ENCODE peak calls at places on chromosome 13, in seven cellular contexts. E is HCT116, T is esophagus squamous epithelium, O is body of pancreas, X is HepG2, I is A549, C is IMR-90. Z is an unnamed sample.

GRCh38 chr13:33509642-33510229 is 224.2 kb upstream of the STARD13 start:
- DNase-seq in E (no peak), T (no peak), O (peak), X (no peak), I (no peak), C (no peak), Z (no peak)

GRCh38 chr13:89750371-89750770 is 1597.1 kb upstream of the MIR17HG start:
- DNase-seq in E (no peak), T (no peak), O (no peak), X (no peak), I (no peak), C (no peak), Z (no peak)

GRCh38 chr13:44516771-44517170 is 59.4 kb downstream of the TSC22D1 start:
- DNase-seq in E (peak), T (no peak), O (no peak), X (no peak), I (no peak), C (no peak), Z (no peak)

GRCh38 chr13:45374917-45375316 is 33.9 kb upstream of the TPT1 start:
- DNase-seq in E (no peak), T (no peak), O (no peak), X (no peak), I (no peak), C (peak), Z (no peak)

GRCh38 chr13:97600438-97601080 is 166.6 kb downstream of the RAP2A start:
- DNase-seq in E (no peak), T (no peak), O (no peak), X (peak), I (no peak), C (peak), Z (peak)

GRCh38 chr13:98722958-98723357 is 29.5 kb downstream of the SLC15A1 start:
- DNase-seq in E (no peak), T (no peak), O (no peak), X (no peak), I (no peak), C (no peak), Z (no peak)

GRCh38 chr13:101811440-101811839 is 359.0 kb downstream of the ITGBL1 start:
- DNase-seq in E (no peak), T (no peak), O (no peak), X (no peak), I (no peak), C (no peak), Z (no peak)

GRCh38 chr13:63163903-63164302 is 1748.3 kb upstream of the PCDH20 start:
- DNase-seq in E (no peak), T (no peak), O (no peak), X (no peak), I (no peak), C (no peak), Z (no peak)

GRCh38 chr13:68027311-68027710 is 797.2 kb upstream of the PCDH9 start:
- DNase-seq in E (no peak), T (no peak), O (no peak), X (no peak), I (no peak), C (no peak), Z (no peak)

GRCh38 chr13:28355046-28355821 is 139.7 kb downstream of the FLT1 start:
- DNase-seq in E (no peak), T (no peak), O (no peak), X (no peak), I (no peak), C (no peak), Z (no peak)

GRCh38 chr13:30679483-30680330 is 55.6 kb upstream of the ALOX5AP start:
- DNase-seq in E (no peak), T (no peak), O (no peak), X (peak), I (peak), C (peak), Z (peak)

GRCh38 chr13:24215732-24216131 is 55.2 kb downstream of the SPATA13 start:
- DNase-seq in E (no peak), T (no peak), O (peak), X (no peak), I (no peak), C (peak), Z (no peak)

GRCh38 chr13:77919351-77920294 is 992 bp upstream of the EDNRB start:
- DNase-seq in E (no peak), T (no peak), O (peak), X (no peak), I (peak), C (peak), Z (peak)

GRCh38 chr13:43127103-43127817 is 103.9 kb downstream of the DNAJC15 start:
- DNase-seq in E (no peak), T (no peak), O (no peak), X (no peak), I (no peak), C (no peak), Z (no peak)

GRCh38 chr13:105395041-105395440 is 1140.4 kb downstream of the EFNB2 start:
- DNase-seq in E (no peak), T (no peak), O (no peak), X (no peak), I (no peak), C (peak), Z (no peak)

GRCh38 chr13:50999641-51000040 is 90.0 kb downstream of the RNASEH2B start:
- DNase-seq in E (no peak), T (no peak), O (no peak), X (no peak), I (no peak), C (no peak), Z (no peak)

GRCh38 chr13:31115616-31116015 is 46.1 kb downstream of the HSPH1 start:
- DNase-seq in E (no peak), T (no peak), O (no peak), X (no peak), I (no peak), C (no peak), Z (no peak)

GRCh38 chr13:96834626-96835025 is 159.7 kb downstream of the OXGR1 start:
- DNase-seq in E (no peak), T (no peak), O (no peak), X (no peak), I (no peak), C (no peak), Z (no peak)

GRCh38 chr13:44819245-44819644 is 170.0 kb downstream of the NUFIP1 start:
- DNase-seq in E (peak), T (no peak), O (peak), X (peak), I (peak), C (peak), Z (peak)

GRCh38 chr13:33125821-33126570 is 109.8 kb downstream of the KL start:
- DNase-seq in E (peak), T (no peak), O (peak), X (peak), I (peak), C (peak), Z (no peak)

GRCh38 chr13:104737713-104738112 is 1671.5 kb upstream of the SLC10A2 start:
- DNase-seq in E (no peak), T (no peak), O (no peak), X (no peak), I (no peak), C (no peak), Z (no peak)

GRCh38 chr13:102100234-102100633 is 301.6 kb downstream of the FGF14 start:
- DNase-seq in E (no peak), T (no peak), O (no peak), X (no peak), I (no peak), C (no peak), Z (no peak)

GRCh38 chr13:26872444-26873173 is 112.0 kb upstream of the GPR12 start:
- DNase-seq in E (peak), T (no peak), O (peak), X (peak), I (peak), C (peak), Z (peak)

GRCh38 chr13:76894401-76895110 is 8.4 kb upstream of the KCTD12 start:
- DNase-seq in E (no peak), T (no peak), O (no peak), X (no peak), I (no peak), C (no peak), Z (no peak)

GRCh38 chr13:50080856-50081105 is 65.5 kb downstream of the KCNRG start:
- DNase-seq in E (no peak), T (no peak), O (no peak), X (no peak), I (no peak), C (peak), Z (no peak)

GRCh38 chr13:111049791-111050538 is 65.1 kb upstream of the ARHGEF7 start:
- DNase-seq in E (no peak), T (no peak), O (peak), X (no peak), I (no peak), C (no peak), Z (peak)

GRCh38 chr13:80337011-80337688 is 3.8 kb downstream of the SPRY2 start:
- DNase-seq in E (no peak), T (no peak), O (no peak), X (no peak), I (no peak), C (no peak), Z (no peak)

GRCh38 chr13:27020415-27020814 is 151.2 kb downstream of the USP12 start:
- DNase-seq in E (no peak), T (no peak), O (no peak), X (no peak), I (no peak), C (no peak), Z (no peak)

GRCh38 chr13:99071666-99072065 is 93.8 kb upstream of the DOCK9 start:
- DNase-seq in E (no peak), T (no peak), O (no peak), X (no peak), I (no peak), C (no peak), Z (no peak)

GRCh38 chr13:45941261-45941660 is 89.7 kb upstream of the SIAH3 start:
- DNase-seq in E (no peak), T (no peak), O (no peak), X (no peak), I (no peak), C (no peak), Z (no peak)

GRCh38 chr13:46492946-46493345 is 60.0 kb upstream of the LRCH1 start:
- DNase-seq in E (peak), T (no peak), O (peak), X (peak), I (peak), C (peak), Z (peak)

GRCh38 chr13:35479223-35479536 is 2.7 kb upstream of the MAB21L1 start:
- DNase-seq in E (no peak), T (no peak), O (no peak), X (no peak), I (no peak), C (no peak), Z (no peak)

GRCh38 chr13:38687246-38688229 is 661 bp downstream of the FREM2 start:
- DNase-seq in E (no peak), T (no peak), O (peak), X (no peak), I (no peak), C (no peak), Z (no peak)

GRCh38 chr13:25292301-25292700 is 5.0 kb upstream of the MTMR6 start:
- DNase-seq in E (no peak), T (no peak), O (no peak), X (no peak), I (no peak), C (peak), Z (peak)

GRCh38 chr13:59261928-59262488 is 901.7 kb downstream of the DIAPH3 start:
- DNase-seq in E (no peak), T (no peak), O (no peak), X (peak), I (no peak), C (peak), Z (peak)

GRCh38 chr13:35984776-35985453 is 146.3 kb downstream of the DCLK1 start:
- DNase-seq in E (no peak), T (no peak), O (no peak), X (no peak), I (no peak), C (no peak), Z (no peak)

GRCh38 chr13:33278923-33279322 is 6.6 kb downstream of the STARD13 start:
- DNase-seq in E (no peak), T (no peak), O (no peak), X (no peak), I (no peak), C (no peak), Z (no peak)

GRCh38 chr13:47816835-47817234 is 184.2 kb downstream of the SUCLA2 start:
- DNase-seq in E (no peak), T (no peak), O (no peak), X (no peak), I (no peak), C (no peak), Z (no peak)

GRCh38 chr13:24683833-24684599 is 3.8 kb downstream of the ATP12A start:
- DNase-seq in E (peak), T (no peak), O (peak), X (peak), I (peak), C (peak), Z (peak)

DNA sequence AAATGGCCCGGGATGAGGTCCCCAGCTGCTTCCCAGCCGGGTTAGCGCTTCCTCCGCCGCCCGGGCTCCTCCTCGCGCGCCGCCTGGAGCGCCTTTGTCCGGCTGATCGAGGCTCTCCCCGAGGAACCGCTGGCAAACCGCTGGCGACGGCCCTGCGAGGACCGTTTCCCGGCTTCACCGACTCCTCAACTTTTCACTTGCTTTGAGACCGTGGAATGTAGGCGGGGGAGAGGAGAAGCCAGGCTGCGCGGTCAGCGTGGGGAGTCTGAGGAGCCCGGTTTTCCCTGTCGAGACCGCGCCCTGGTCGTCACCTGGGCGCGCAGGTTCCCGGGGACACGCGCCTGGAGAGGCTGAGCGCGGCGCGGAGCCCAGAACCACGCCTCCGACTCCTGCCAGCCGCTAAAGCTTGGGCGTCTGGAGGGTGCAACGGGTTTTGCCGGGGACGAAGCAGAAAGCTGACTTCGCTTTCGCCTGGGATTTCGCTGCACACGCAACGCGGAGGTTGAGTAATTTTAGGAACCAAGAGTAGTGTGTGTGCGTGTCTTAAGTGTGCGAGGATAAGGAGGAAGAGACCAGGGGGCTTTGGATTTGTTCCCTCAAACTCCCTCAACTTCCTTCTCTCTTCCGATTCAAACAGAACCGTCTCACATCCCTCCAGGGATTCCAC is 7.3 kb upstream of the DGKH start:
- DNase-seq in E (peak), T (no peak), O (peak), X (no peak), I (peak), C (peak), Z (peak)
- TF ChIP-seq POLR2A in E (no peak), T (no peak), O (no peak), X (no peak), I (no peak), C (no peak), Z (no peak)

DNA sequence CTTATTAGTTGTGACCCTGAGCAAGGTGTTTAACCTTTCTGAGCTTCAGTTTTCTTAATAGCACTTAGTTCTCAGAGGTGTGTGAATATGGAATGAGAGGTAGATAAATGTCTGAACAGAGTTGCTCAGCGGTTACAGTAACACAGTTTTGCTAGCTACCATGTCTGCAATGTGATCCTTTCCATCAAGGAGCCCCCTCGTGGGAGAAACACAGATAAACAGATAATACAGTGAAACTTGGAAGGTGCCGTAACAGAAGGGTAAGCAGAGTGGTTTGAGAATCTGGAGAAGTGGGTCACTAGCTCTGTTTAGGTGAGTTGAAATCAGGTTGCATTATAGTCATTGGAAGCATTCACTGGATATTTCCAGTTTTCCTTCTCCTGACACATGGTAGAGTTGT is 38.9 kb downstream of the IRS2 start:
- DNase-seq in E (no peak), T (no peak), O (no peak), X (no peak), I (no peak), C (no peak), Z (peak)
- TF ChIP-seq CTCF in E (peak), T (no peak), O (no peak), X (peak), I (no peak), C (peak), Z (peak)

GRCh38 chr13:91347212-91347995 is at the start of gene MIR17HG:
- DNase-seq in E (peak), T (peak), O (peak), X (peak), I (peak), C (peak), Z (peak)
- TF ChIP-seq POLR2A in E (peak), T (no peak), O (peak), X (peak), I (peak), C (peak), Z (peak)

DNA sequence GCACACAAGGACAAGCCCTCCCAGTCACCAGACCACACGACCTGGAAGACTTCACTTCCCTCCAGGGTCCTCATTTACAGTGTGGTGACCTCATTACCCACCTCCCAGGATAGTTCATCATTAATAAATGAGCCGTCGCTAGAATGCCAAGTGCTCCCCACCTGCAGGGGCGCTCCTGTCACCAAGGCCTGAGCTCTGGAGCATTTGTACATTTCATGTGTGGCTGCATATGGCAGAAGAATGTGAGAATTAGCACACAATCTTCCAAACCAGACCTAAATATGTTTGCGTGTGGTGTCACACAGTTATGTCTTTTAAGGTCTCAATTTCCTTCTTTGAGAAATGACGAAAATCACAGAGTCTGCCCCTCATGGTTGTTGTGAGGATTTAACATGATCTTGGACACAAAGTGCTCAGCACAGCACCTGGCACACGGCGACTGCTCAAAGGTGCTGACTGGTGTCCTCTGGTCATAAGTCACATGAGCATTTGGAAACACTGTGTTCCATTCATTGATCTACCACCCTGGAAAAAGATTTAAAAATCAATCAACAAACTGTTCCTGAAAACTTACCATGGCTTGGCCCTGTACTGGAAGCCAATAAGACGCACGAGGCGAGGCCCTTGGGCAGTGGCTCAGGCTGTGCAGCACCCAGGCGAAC is 150.6 kb upstream of the SPACA7 start:
- DNase-seq in E (no peak), T (no peak), O (no peak), X (no peak), I (no peak), C (no peak), Z (no peak)
- TF ChIP-seq CTCF in E (no peak), T (no peak), O (no peak), X (no peak), I (no peak), C (no peak), Z (no peak)

GRCh38 chr13:113296842-113297369 is at the start of gene LAMP1:
- DNase-seq in E (peak), T (peak), O (peak), X (peak), I (peak), C (peak), Z (peak)
- TF ChIP-seq POLR2A in E (no peak), T (no peak), O (peak), X (peak), I (peak), C (peak), Z (peak)